ENCODE peak calls at places on chromosome 19, in four cellular contexts. One of them, this sample, is unnamed.

GRCh38 chr19:869245-870177 is 10.0 kb downstream of the CFD start:
- DNase-seq in HCT116: peak; percentile 63
- DNase-seq in hepatocyte: peak; percentile 81
- DNase-seq in MM.1S: no peak
- DNase-seq in this sample: no peak

GRCh38 chr19:4676955-4677731 is 7.0 kb upstream of the MYDGF start:
- DNase-seq in MM.1S: no peak
- DNase-seq in HCT116: peak; percentile 83
- DNase-seq in hepatocyte: peak; percentile 53
- DNase-seq in this sample: peak; percentile 96

GRCh38 chr19:19488875-19489690 is 26.3 kb downstream of the TSSK6 start:
- DNase-seq in hepatocyte: peak; percentile 93
- DNase-seq in MM.1S: peak; percentile 44
- DNase-seq in HCT116: peak; percentile 89
- DNase-seq in this sample: peak; percentile 99

GRCh38 chr19:51702103-51702753 is 9.1 kb downstream of the SPACA6 start:
- DNase-seq in MM.1S: no peak
- DNase-seq in HCT116: no peak
- DNase-seq in hepatocyte: peak; percentile 90
- DNase-seq in this sample: peak; percentile 93

GRCh38 chr19:35348909-35349611 is 1.4 kb downstream of the FFAR1 start:
- DNase-seq in MM.1S: no peak
- DNase-seq in hepatocyte: no peak
- DNase-seq in HCT116: no peak
- DNase-seq in this sample: peak; percentile 34

GRCh38 chr19:43780706-43781525 is at the start of gene KCNN4:
- DNase-seq in HCT116: peak; percentile 71
- DNase-seq in hepatocyte: peak; percentile 58
- DNase-seq in MM.1S: no peak
- DNase-seq in this sample: no peak

GRCh38 chr19:41939861-41940442 is 11.7 kb upstream of the ERFL start:
- DNase-seq in MM.1S: no peak
- DNase-seq in HCT116: no peak
- DNase-seq in hepatocyte: peak; percentile 60
- DNase-seq in this sample: peak; percentile 77

GRCh38 chr19:22882797-22883196 is 50.7 kb downstream of the ZNF723 start:
- DNase-seq in hepatocyte: peak; percentile 13
- DNase-seq in MM.1S: peak; percentile 17
- DNase-seq in HCT116: peak; percentile 3
- DNase-seq in this sample: peak; percentile 78

GRCh38 chr19:794989-795658 is 2.1 kb upstream of the PTBP1 start:
- DNase-seq in MM.1S: no peak
- DNase-seq in hepatocyte: no peak
- DNase-seq in HCT116: no peak
- DNase-seq in this sample: peak; percentile 38

DNA sequence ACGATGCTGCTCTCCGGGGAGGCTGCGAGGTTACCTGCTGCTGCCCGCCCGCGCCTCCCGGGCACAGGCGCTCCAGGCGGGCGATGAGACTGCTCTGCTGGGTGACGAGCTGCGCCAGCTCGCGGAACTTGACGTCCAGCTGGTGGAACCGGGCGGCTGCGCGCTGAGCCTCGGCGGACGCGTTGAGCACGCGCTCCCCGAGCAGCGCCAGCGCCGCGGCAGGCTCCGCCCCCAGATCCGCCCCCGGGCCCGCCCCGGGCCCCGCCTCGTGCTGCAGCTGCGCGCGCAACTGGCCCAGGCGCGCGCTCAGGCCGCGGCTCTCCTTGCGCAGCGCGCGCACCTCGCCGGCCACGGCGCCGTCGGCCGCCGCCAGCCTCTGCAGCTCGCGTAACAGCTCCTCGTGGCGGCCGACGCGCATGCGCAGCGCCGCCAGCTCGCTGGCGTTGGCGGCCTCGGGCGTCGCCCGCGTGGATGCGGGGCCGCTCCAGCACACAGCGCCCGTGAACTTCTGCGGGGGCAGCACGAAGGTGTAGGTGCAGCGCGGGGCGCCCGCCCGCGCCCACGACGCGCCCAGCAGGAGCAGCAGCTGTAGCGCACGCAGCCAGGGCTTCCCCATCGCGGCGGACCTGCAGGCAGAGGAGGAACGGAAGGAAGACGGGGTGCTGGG is 6.4 kb downstream of the ANGPTL6 start:
- DNase-seq in hepatocyte: peak; percentile 98
- DNase-seq in MM.1S: peak; percentile 96
- DNase-seq in HCT116: peak; percentile 75
- DNase-seq in this sample: peak; percentile 87
- TF ChIP-seq CTCF in hepatocyte: no peak
- TF ChIP-seq CTCF in MM.1S: no peak
- TF ChIP-seq CTCF in HCT116: no peak
- TF ChIP-seq CTCF in this sample: no peak

DNA sequence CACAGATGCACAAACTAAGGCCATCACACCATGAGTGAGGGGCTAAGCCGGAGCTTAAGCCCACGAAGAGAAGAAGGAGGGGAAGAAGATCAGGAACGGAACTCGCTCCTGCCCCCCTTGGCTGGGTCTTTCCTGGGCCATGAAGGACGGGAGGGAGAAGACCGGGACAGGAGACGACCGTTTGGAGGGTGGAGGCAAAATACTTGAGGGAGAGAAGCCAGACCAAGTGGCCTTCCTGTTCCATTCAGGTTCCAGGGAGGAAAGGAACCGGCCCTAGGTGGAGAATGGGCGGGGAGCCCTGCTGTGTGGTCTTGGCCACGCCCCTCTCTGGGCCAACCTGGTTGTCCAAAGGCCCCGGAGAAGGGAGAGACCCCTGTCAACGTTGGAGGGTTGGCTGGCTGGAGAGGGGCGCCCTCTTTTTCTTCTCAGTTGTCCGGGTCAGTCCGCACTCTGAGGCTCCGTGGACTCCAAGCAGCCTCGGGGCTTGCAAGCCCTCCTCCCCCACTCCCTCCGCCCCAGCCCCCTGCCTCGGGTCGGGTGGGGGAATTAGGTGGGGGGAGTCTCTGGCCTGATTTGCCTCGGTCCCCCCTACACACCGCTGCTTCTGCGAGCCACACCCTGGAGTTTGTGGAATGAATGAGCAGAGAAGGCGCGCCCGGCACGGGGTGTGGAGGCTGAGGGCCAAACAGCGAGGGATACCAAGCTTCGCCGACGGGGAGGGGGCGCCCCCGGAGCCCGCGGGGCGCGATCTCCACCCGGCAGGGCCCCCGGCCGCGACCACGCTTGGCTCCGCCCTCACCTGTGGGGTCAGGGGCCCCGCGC is 771 bp downstream of the FBN3 start:
- DNase-seq in hepatocyte: peak; percentile 77
- DNase-seq in MM.1S: no peak
- DNase-seq in HCT116: peak; percentile 24
- DNase-seq in this sample: peak; percentile 97
- TF ChIP-seq EZH2 in hepatocyte: no peak
- TF ChIP-seq EZH2 in MM.1S: no peak
- TF ChIP-seq EZH2 in HCT116: no peak
- TF ChIP-seq EZH2 in this sample: no peak

GRCh38 chr19:21434967-21435544 is 38.1 kb downstream of the ZNF493 start:
- DNase-seq in MM.1S: no peak
- DNase-seq in HCT116: no peak
- DNase-seq in hepatocyte: no peak
- DNase-seq in this sample: peak; percentile 20
- TF ChIP-seq EZH2phosphoT487 in MM.1S: no peak
- TF ChIP-seq EZH2phosphoT487 in HCT116: no peak
- TF ChIP-seq EZH2phosphoT487 in hepatocyte: no peak
- TF ChIP-seq EZH2phosphoT487 in this sample: no peak

GRCh38 chr19:8525401-8525684 is 11.4 kb upstream of the ZNF414 start:
- DNase-seq in HCT116: no peak
- DNase-seq in MM.1S: no peak
- DNase-seq in hepatocyte: no peak
- DNase-seq in this sample: no peak
- TF ChIP-seq CTCF in HCT116: peak; percentile 22
- TF ChIP-seq CTCF in MM.1S: peak; percentile 20
- TF ChIP-seq CTCF in hepatocyte: peak; percentile 38
- TF ChIP-seq CTCF in this sample: peak; percentile 72

GRCh38 chr19:13920524-13920923 is 14.5 kb downstream of the CC2D1A start:
- DNase-seq in hepatocyte: no peak
- DNase-seq in MM.1S: no peak
- DNase-seq in HCT116: no peak
- DNase-seq in this sample: no peak
- TF ChIP-seq EZH2 in hepatocyte: no peak
- TF ChIP-seq EZH2 in MM.1S: no peak
- TF ChIP-seq EZH2 in HCT116: no peak
- TF ChIP-seq EZH2 in this sample: no peak

GRCh38 chr19:39195755-39196154 is 1.0 kb upstream of the NCCRP1 start:
- DNase-seq in hepatocyte: no peak
- DNase-seq in HCT116: no peak
- DNase-seq in MM.1S: no peak
- DNase-seq in this sample: no peak
- TF ChIP-seq EZH2phosphoT487 in hepatocyte: no peak
- TF ChIP-seq EZH2phosphoT487 in HCT116: no peak
- TF ChIP-seq EZH2phosphoT487 in MM.1S: no peak
- TF ChIP-seq EZH2phosphoT487 in this sample: no peak